ENCODE peak calls at places on chromosomes 7 and 10, in five cellular contexts. N is thyroid gland, G is ascending aorta, E is suprapubic skin, Q is RWPE1. J is an unnamed sample.

GRCh38 chr7:121795736-121796135 is 77.2 kb upstream of the PTPRZ1 start:
- DNase-seq in Q (peak; percentile 71), G (no peak), N (no peak), E (no peak), J (peak; percentile 83)

GRCh38 chr10:12405342-12406320 is 56.3 kb downstream of the CAMK1D start:
- DNase-seq in E (peak; percentile 41), Q (no peak), G (peak; percentile 33), N (no peak), J (no peak)

GRCh38 chr7:48168159-48168558 is 3.1 kb upstream of the ABCA13 start:
- DNase-seq in Q (no peak), G (no peak), N (no peak), E (no peak), J (peak; percentile 73)

GRCh38 chr7:118152149-118152548 is 31.8 kb upstream of the LSM8 start:
- DNase-seq in G (no peak), E (no peak), Q (no peak), N (no peak), J (no peak)

GRCh38 chr10:94230134-94230785 is 132.5 kb downstream of the NOC3L start:
- DNase-seq in E (no peak), N (no peak), G (no peak), Q (no peak), J (no peak)

GRCh38 chr7:20217193-20217948 is at the start of gene MACC1:
- DNase-seq in Q (peak; percentile 73), N (peak; percentile 71), G (no peak), E (no peak), J (peak; percentile 92)

GRCh38 chr10:44680764-44681163 is 230.4 kb upstream of the TMEM72 start:
- DNase-seq in Q (no peak), N (no peak), G (no peak), E (no peak), J (no peak)

GRCh38 chr10:11472158-11472753 is 139.2 kb downstream of the USP6NL start:
- DNase-seq in N (peak; percentile 52), Q (peak; percentile 44), E (no peak), G (peak; percentile 72), J (no peak)

GRCh38 chr10:62268027-62268398 is 631 bp downstream of the RTKN2 start:
- DNase-seq in N (no peak), Q (peak; percentile 3), E (no peak), G (no peak), J (no peak)

DNA sequence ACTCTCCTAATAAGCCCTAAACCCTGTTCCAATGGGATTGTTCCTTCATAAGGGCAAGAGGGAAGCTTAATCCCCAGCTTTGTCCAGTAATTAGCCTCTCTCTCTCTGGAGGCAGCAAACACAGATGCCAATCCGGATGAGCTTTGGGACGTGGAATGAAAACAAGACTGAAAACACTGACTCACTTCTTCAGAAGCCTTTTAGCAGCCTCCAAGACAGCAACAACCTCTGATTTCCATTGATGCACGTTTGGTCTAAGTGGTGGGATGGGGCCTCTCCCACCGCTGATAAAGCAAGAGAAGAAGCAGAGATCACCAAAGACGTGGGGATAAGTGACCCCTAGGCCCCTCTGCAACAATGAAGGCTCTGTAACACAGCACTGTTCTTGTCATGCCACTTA is 5.8 kb upstream of the GFRA1 start:
- DNase-seq in N (no peak), Q (no peak), E (no peak), G (no peak), J (no peak)
- H3K27ac ChIP-seq in N (no peak overlapping the region), Q (no peak overlapping the region), E (no peak overlapping the region), G (no peak overlapping the region), J (no peak overlapping the region)

DNA sequence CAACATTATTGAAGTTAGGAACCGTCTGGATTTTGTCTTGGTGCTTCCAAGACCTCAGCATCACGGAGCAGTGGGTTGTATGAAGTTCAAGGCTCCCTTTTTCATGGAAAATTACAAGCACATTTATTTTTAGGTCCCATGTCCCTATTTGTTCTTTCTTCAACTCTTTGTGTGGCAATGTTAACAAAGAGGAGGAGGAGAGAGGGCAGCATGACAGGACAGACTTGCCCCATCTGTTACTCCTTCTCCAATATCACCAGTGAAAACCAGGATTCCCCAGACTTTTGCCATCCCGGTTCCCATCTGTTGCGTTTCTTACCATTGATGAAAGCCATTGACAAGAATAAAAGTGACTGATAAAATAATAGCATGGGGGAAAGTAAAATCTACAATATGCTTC is 28.6 kb downstream of the EEPD1 start:
- DNase-seq in G (no peak), N (no peak), Q (no peak), E (no peak), J (no peak)
- H3K27ac ChIP-seq in G (no peak overlapping the region), N (no peak overlapping the region), Q (no peak overlapping the region), E (no peak overlapping the region), J (no peak overlapping the region)

DNA sequence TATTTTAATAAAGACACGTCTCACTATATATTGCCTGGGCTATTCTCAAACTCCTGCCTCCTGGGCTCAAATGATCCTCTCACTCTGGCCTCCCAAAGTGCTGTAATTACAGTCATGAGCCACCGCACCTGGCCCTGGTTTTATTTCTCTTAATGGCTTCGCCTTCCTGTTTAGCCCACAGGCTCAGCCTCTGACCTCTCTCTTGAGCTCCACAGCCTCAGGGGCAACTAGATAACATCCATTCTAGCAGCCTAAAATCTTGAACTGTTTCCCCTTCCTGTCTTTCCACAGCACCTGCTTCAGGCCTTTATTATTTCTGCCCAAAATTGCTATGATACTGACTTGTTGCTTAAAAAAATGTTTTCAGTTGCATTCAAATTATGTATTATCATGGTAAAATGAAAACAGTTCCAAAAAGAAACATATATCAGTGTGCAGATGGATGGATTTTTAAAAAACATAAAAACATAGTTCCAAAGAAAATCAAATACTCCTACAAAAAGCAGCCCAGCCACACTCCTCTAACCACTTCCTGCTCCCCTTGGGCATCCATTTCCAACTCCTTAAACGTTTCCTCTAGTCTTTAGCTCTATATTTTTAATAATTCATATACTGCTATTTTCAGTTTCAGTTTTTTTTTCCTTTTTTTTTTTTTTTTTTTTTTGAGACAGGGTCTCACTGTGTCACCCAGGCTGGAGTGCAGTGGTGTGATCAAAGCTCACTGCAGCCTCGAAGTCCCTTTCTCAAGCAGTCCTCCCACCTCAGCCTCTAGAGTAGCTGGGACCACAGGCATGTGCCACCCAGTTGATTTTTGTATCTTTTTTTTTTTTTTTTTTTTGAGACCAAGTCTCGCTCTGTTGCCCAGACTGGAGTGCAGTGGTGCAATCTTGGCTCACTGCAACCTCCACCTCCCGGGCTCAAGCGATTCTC is 5.1 kb upstream of the BAZ1B start:
- DNase-seq in Q (no peak), N (peak; percentile 7), G (no peak), E (no peak), J (no peak)
- H3K27ac ChIP-seq in Q (peak overlapping the region; percentile 36), N (no peak overlapping the region), G (no peak overlapping the region), E (no peak overlapping the region), J (no peak overlapping the region)

GRCh38 chr7:100874300-100874576 is 665 bp upstream of the SRRT start:
- DNase-seq in G (no peak), Q (no peak), E (no peak), N (no peak), J (no peak)
- H3K27ac ChIP-seq in G (peak overlapping the region; percentile 98), Q (peak overlapping the region; percentile 100), E (peak overlapping the region; percentile 95), N (peak overlapping the region; percentile 94), J (peak overlapping the region; percentile 82)

DNA sequence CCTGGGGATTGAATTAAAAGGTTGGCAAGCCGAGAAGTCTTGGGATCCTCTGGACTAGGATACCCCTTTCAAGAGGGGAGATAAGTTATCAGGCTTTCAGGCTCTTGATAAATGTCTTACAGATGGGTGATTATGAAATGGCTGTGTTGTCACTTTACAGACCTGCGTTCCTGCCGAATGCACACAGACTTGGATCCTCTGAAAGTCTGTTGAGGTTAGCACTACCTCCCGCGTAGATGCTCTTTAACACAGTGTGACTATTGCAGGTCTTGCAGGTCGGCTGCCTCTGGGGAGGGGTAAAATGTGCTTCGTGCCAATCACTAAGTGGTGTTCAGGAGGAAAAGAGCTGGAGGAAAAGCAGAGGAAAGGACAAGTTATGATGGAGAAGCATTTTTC is 473.4 kb upstream of the AKR1E2 start:
- DNase-seq in Q (no peak), G (peak; percentile 72), N (peak; percentile 68), E (no peak), J (no peak)
- H3K27ac ChIP-seq in Q (no peak overlapping the region), G (peak overlapping the region; percentile 68), N (peak overlapping the region; percentile 42), E (no peak overlapping the region), J (no peak overlapping the region)

GRCh38 chr10:4070171-4070570 is 285.2 kb upstream of the KLF6 start:
- DNase-seq in E (no peak), G (no peak), Q (no peak), N (no peak), J (no peak)

GRCh38 chr10:4069491-4069890 is 284.5 kb upstream of the KLF6 start:
- DNase-seq in N (no peak), Q (no peak), G (no peak), E (no peak), J (peak; percentile 36)

GRCh38 chr10:4066581-4067403 is 281.8 kb upstream of the KLF6 start:
- DNase-seq in E (no peak), Q (no peak), N (no peak), G (no peak), J (no peak)

GRCh38 chr10:4068255-4069028 is 283.4 kb upstream of the KLF6 start:
- DNase-seq in Q (no peak), N (no peak), E (no peak), G (no peak), J (no peak)

DNA sequence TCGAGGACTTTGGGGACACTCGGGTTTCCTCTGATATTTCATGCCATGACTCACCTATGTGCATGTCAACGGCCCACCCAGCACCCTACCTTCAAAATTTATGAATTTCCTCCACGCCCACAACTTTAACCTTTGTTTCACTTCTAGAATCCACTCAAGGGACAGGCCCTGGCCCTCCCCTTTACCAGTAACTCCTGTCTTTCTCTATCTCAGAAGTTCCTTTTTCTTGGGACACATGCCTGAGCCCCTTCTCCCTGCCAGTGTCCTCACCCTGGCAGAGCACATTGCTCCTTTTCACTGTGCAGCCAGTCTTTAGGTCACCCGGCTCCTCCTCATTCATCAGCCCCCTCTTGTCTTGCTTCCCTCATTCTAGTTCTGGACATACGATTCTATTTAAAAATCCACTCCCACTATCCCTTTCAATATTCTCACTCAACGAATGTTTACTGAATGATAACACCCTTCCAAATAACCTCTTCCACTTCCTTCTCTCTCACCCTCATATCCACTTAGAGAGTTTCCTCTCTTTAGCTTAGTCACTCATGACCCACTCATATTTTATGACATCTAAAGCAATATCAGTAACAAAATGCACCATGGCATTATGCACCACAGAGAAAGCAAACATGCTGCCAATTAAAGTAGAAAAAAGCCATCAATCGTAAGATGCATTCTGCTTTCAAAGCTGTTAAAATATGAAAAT is 282.7 kb upstream of the KLF6 start:
- DNase-seq in N (no peak), E (no peak), Q (no peak), G (no peak), J (no peak)
- H3K27ac ChIP-seq in N (no peak overlapping the region), E (peak overlapping the region; percentile 47), Q (no peak overlapping the region), G (peak overlapping the region; percentile 7), J (peak overlapping the region; percentile 62)

DNA sequence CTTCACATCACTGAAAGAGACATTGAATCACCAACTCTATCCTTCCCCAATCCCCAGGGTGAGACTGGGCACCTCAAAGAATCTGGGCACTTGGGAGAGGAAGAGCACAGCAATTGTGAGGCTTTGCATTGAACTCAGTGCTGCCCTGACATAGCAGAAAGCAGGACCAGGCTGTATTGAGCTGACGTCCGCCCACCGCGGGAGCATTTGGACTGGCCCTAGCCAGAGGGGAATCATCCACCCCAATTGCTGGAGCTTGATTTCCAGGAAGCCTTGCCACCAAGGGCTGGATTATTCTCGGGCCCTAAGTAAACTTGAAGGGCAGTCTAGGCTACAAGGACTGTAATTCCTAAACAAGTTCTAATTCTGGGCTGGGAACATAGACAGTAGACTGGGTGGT is 416.3 kb upstream of the PHF14 start:
- DNase-seq in N (no peak), Q (no peak), G (no peak), E (no peak), J (no peak)
- H3K27ac ChIP-seq in N (no peak overlapping the region), Q (no peak overlapping the region), G (no peak overlapping the region), E (no peak overlapping the region), J (no peak overlapping the region)

J was measured in epithelial cell of prostate.